ENCODE peak calls at places on chromosomes 4 and X, in seven cellular contexts. F is heart left ventricle, Q is tibial nerve, O is A549, K is prostate gland, R is cardiac fibroblast, W is BE2C. A is an unnamed sample.

GRCh38 chrX:103730746-103731508 is 20.2 kb downstream of the TMEM31 start:
- DNase-seq in F (peak; percentile 37), Q (peak; percentile 13), O (no peak), K (no peak), R (peak; percentile 95), W (peak; percentile 50), A (no peak)

GRCh38 chr4:28462766-28463165 is 1602.1 kb downstream of the STIM2 start:
- DNase-seq in F (no peak), Q (no peak), O (no peak), K (no peak), R (no peak), W (no peak), A (no peak)

GRCh38 chrX:86002076-86002896 is 45.1 kb downstream of the CHM start:
- DNase-seq in F (no peak), Q (no peak), O (no peak), K (no peak), R (peak; percentile 7), W (no peak), A (no peak)

GRCh38 chrX:14948701-14949100 is 75.5 kb downstream of the MOSPD2 start:
- DNase-seq in F (no peak), Q (no peak), O (no peak), K (no peak), R (no peak), W (no peak), A (no peak)

GRCh38 chrX:124594017-124594651 is 247.8 kb downstream of the SH2D1A start:
- DNase-seq in F (no peak), Q (no peak), O (no peak), K (no peak), R (no peak), W (no peak), A (no peak)

GRCh38 chrX:115324194-115324593 is 34.7 kb downstream of the LUZP4 start:
- DNase-seq in F (no peak), Q (no peak), O (no peak), K (no peak), R (peak; percentile 80), W (no peak), A (no peak)

GRCh38 chr4:38383646-38384121 is 280.3 kb upstream of the KLF3 start:
- DNase-seq in F (no peak), Q (no peak), O (no peak), K (no peak), R (no peak), W (no peak), A (no peak)

GRCh38 chr4:78784255-78784654 is 8.1 kb downstream of the BMP2K start:
- DNase-seq in F (no peak), Q (no peak), O (no peak), K (no peak), R (peak; percentile 54), W (no peak), A (no peak)

GRCh38 chr4:109914356-109914755 is 1.7 kb downstream of the EGF start:
- DNase-seq in F (no peak), Q (no peak), O (no peak), K (no peak), R (no peak), W (no peak), A (no peak)

GRCh38 chrX:131063613-131064012 is 5.5 kb downstream of the ARHGAP36 start:
- DNase-seq in F (no peak), Q (no peak), O (no peak), K (no peak), R (no peak), W (no peak), A (peak; percentile 49)

GRCh38 chr4:24794111-24794860 is 1.1 kb upstream of the SOD3 start:
- DNase-seq in F (no peak), Q (no peak), O (no peak), K (no peak), R (peak; percentile 66), W (no peak), A (no peak)

GRCh38 chrX:24023538-24023937 is 3.4 kb downstream of the KLHL15 start:
- DNase-seq in F (no peak), Q (no peak), O (no peak), K (no peak), R (no peak), W (no peak), A (no peak)
- H3K4me3 ChIP-seq in F (peak overlapping the region; percentile 93), Q (no peak overlapping the region), O (peak overlapping the region; percentile 95), K (peak overlapping the region; percentile 69), R (peak overlapping the region; percentile 65), W (peak overlapping the region; percentile 89), A (peak overlapping the region; percentile 76)

GRCh38 chr4:183797445-183798248 is 107.5 kb upstream of the STOX2 start:
- DNase-seq in F (peak; percentile 38), Q (no peak), O (peak; percentile 17), K (peak; percentile 40), R (peak; percentile 5), W (peak; percentile 47), A (peak; percentile 83)
- H3K4me3 ChIP-seq in F (peak overlapping the region; percentile 79), Q (peak overlapping the region; percentile 60), O (peak overlapping the region; percentile 64), K (peak overlapping the region; percentile 51), R (no peak overlapping the region), W (peak overlapping the region; percentile 39), A (no peak overlapping the region)

GRCh38 chr4:188408244-188409067 is 269.2 kb downstream of the TRIML1 start:
- DNase-seq in F (no peak), Q (no peak), O (no peak), K (no peak), R (peak; percentile 70), W (no peak), A (no peak)
- H3K4me3 ChIP-seq in F (no peak overlapping the region), Q (no peak overlapping the region), O (no peak overlapping the region), K (no peak overlapping the region), R (no peak overlapping the region), W (no peak overlapping the region), A (no peak overlapping the region)

DNA sequence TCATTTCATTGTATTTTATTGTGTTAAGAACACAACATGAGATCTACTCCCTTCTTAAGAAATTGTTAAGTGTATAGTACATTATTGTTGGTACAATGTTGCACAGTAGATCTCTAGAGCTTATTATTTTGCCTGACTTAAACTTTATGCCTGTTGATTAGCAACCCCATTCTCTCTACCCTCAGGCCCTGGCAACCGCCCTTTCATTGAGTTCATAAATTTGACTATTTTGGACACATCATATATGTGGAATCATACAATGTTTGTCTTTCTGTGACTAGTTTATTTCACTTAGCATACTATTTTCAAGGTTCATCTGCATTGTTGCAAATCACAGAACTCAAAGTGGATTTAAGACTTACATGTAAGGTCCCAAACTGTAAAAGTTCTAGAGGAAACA is 222.1 kb downstream of the IL15 start:
- DNase-seq in F (no peak), Q (no peak), O (no peak), K (no peak), R (no peak), W (no peak), A (no peak)
- H3K4me3 ChIP-seq in F (no peak overlapping the region), Q (no peak overlapping the region), O (no peak overlapping the region), K (no peak overlapping the region), R (no peak overlapping the region), W (no peak overlapping the region), A (no peak overlapping the region)

GRCh38 chrX:41005445-41005992 is 79.7 kb upstream of the USP9X start:
- DNase-seq in F (no peak), Q (no peak), O (no peak), K (no peak), R (no peak), W (no peak), A (no peak)

GRCh38 chrX:41014776-41015175 is 70.5 kb upstream of the USP9X start:
- DNase-seq in F (no peak), Q (no peak), O (no peak), K (no peak), R (no peak), W (no peak), A (no peak)

GRCh38 chrX:41010188-41010846 is 74.9 kb upstream of the USP9X start:
- DNase-seq in F (peak; percentile 82), Q (peak; percentile 41), O (peak; percentile 47), K (peak; percentile 70), R (peak; percentile 98), W (peak; percentile 81), A (peak; percentile 65)

GRCh38 chrX:41009816-41010187 is 75.4 kb upstream of the USP9X start:
- DNase-seq in F (no peak), Q (no peak), O (no peak), K (no peak), R (no peak), W (no peak), A (no peak)
- H3K4me3 ChIP-seq in F (peak overlapping the region; percentile 52), Q (no peak overlapping the region), O (peak overlapping the region; percentile 24), K (no peak overlapping the region), R (peak overlapping the region; percentile 28), W (peak overlapping the region; percentile 25), A (no peak overlapping the region)

GRCh38 chr4:145001635-145002034 is 96.4 kb downstream of the ANAPC10 start:
- DNase-seq in F (no peak), Q (no peak), O (no peak), K (no peak), R (no peak), W (no peak), A (no peak)
- H3K4me3 ChIP-seq in F (no peak overlapping the region), Q (no peak overlapping the region), O (no peak overlapping the region), K (no peak overlapping the region), R (no peak overlapping the region), W (no peak overlapping the region), A (no peak overlapping the region)

DNA sequence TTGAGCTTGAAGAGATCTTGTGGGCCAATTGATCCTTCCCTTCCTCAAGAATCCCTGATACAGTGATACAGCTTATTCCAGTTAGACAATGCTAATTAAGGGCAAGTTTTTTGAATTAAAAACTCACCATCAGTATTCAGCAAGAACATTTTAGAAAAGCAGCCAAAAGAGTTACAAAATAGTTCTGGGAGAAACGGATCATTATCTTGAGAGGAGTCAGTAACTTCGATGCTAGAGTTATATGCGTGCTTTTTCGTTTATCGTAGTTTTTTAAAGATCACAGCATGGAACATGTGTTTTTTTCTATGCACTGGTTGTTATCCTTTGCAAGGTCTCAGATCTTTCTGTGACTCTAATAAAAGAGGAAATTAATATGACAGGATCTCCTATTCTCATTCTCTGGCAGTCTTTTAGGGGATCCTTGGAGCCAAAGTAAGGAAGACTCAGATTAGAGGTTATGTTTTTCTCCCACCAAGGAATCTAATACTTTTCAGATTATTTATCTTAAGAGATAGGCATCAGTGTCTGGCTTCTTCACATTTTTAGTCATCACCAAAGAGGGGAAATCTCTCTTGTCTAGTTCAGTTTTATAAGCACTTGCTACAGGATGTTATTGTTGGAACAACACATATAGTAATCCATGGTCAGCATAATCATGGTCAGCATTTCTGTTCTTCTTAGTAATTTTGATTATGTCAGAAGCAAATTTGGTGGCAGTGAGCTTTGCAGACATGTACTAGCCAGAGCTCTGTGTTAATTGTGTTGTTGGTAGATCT is 109.7 kb downstream of the PDLIM5 start:
- DNase-seq in F (no peak), Q (no peak), O (no peak), K (no peak), R (peak; percentile 61), W (no peak), A (no peak)
- H3K4me3 ChIP-seq in F (no peak overlapping the region), Q (no peak overlapping the region), O (no peak overlapping the region), K (no peak overlapping the region), R (no peak overlapping the region), W (no peak overlapping the region), A (no peak overlapping the region)

A was measured in SK-N-SH.